ENCODE peak calls at places on chromosomes 3 and 15, in four cellular contexts. One of them, this sample, is unnamed.
A peak's percentile ranks its signal among the peaks of the same experiment; 100 is the strongest.

GRCh38 chr3:15050405-15051092 is 14.6 kb downstream of the MRPS25 start:
- DNase-seq in thoracic aorta: no peak
- DNase-seq in CD8-positive, alpha-beta memory T cell: no peak
- DNase-seq in GM20000: peak; percentile 78
- DNase-seq in this sample: no peak

GRCh38 chr3:13713396-13713795 is 164.5 kb downstream of the FBLN2 start:
- DNase-seq in thoracic aorta: no peak
- DNase-seq in CD8-positive, alpha-beta memory T cell: no peak
- DNase-seq in GM20000: no peak
- DNase-seq in this sample: no peak

GRCh38 chr15:39171944-39172368 is 408.9 kb upstream of the THBS1 start:
- DNase-seq in thoracic aorta: no peak
- DNase-seq in CD8-positive, alpha-beta memory T cell: no peak
- DNase-seq in GM20000: no peak
- DNase-seq in this sample: peak; percentile 74

GRCh38 chr15:101692799-101693198 is 31.5 kb downstream of the TARS3 start:
- DNase-seq in thoracic aorta: no peak
- DNase-seq in CD8-positive, alpha-beta memory T cell: no peak
- DNase-seq in GM20000: no peak
- DNase-seq in this sample: no peak

GRCh38 chr3:195616681-195617080 is 32.9 kb upstream of the APOD start:
- DNase-seq in thoracic aorta: no peak
- DNase-seq in CD8-positive, alpha-beta memory T cell: no peak
- DNase-seq in GM20000: no peak
- DNase-seq in this sample: no peak

GRCh38 chr3:143974877-143975238 is 3.2 kb downstream of the DIPK2A start:
- DNase-seq in thoracic aorta: no peak
- DNase-seq in CD8-positive, alpha-beta memory T cell: no peak
- DNase-seq in GM20000: no peak
- DNase-seq in this sample: no peak

GRCh38 chr3:138809506-138810266 is 25.0 kb downstream of the PIK3CB start:
- DNase-seq in thoracic aorta: no peak
- DNase-seq in CD8-positive, alpha-beta memory T cell: no peak
- DNase-seq in GM20000: no peak
- DNase-seq in this sample: no peak

GRCh38 chr15:74541494-74542191 is 623 bp downstream of the ARID3B start:
- DNase-seq in thoracic aorta: no peak
- DNase-seq in CD8-positive, alpha-beta memory T cell: peak; percentile 37
- DNase-seq in GM20000: peak; percentile 83
- DNase-seq in this sample: no peak

GRCh38 chr15:98805434-98806274 is 157.3 kb downstream of the IGF1R start:
- DNase-seq in thoracic aorta: no peak
- DNase-seq in CD8-positive, alpha-beta memory T cell: no peak
- DNase-seq in GM20000: no peak
- DNase-seq in this sample: no peak

GRCh38 chr3:138329984-138330293 is 288 bp upstream of the NME9 start:
- DNase-seq in thoracic aorta: no peak
- DNase-seq in CD8-positive, alpha-beta memory T cell: no peak
- DNase-seq in GM20000: no peak
- DNase-seq in this sample: no peak

GRCh38 chr3:8524656-8525399 is 23.2 kb downstream of the LMCD1 start:
- DNase-seq in thoracic aorta: no peak
- DNase-seq in CD8-positive, alpha-beta memory T cell: no peak
- DNase-seq in GM20000: no peak
- DNase-seq in this sample: no peak

GRCh38 chr3:153289334-153289808 is 127.3 kb downstream of the RAP2B start:
- DNase-seq in thoracic aorta: no peak
- DNase-seq in CD8-positive, alpha-beta memory T cell: no peak
- DNase-seq in GM20000: no peak
- DNase-seq in this sample: no peak

GRCh38 chr3:151282921-151283320 is 4.6 kb upstream of the P2RY14 start:
- DNase-seq in thoracic aorta: no peak
- DNase-seq in CD8-positive, alpha-beta memory T cell: no peak
- DNase-seq in GM20000: peak; percentile 41
- DNase-seq in this sample: no peak

GRCh38 chr15:36666228-36666627 is 86.8 kb downstream of the CDIN1 start:
- DNase-seq in thoracic aorta: no peak
- DNase-seq in CD8-positive, alpha-beta memory T cell: no peak
- DNase-seq in GM20000: no peak
- DNase-seq in this sample: no peak

GRCh38 chr15:66876423-66876730 is 174.3 kb downstream of the SMAD6 start:
- DNase-seq in thoracic aorta: no peak
- DNase-seq in CD8-positive, alpha-beta memory T cell: no peak
- DNase-seq in GM20000: no peak
- DNase-seq in this sample: no peak

GRCh38 chr15:57647071-57647790 is 55.5 kb downstream of the MYZAP start:
- DNase-seq in thoracic aorta: no peak
- DNase-seq in CD8-positive, alpha-beta memory T cell: no peak
- DNase-seq in GM20000: no peak
- DNase-seq in this sample: no peak

GRCh38 chr3:188148318-188148717 is 5.6 kb upstream of the LPP start:
- DNase-seq in thoracic aorta: no peak
- DNase-seq in CD8-positive, alpha-beta memory T cell: no peak
- DNase-seq in GM20000: no peak
- DNase-seq in this sample: no peak

GRCh38 chr3:69425249-69425648 is 39.4 kb upstream of the FRMD4B start:
- DNase-seq in thoracic aorta: no peak
- DNase-seq in CD8-positive, alpha-beta memory T cell: no peak
- DNase-seq in GM20000: peak; percentile 45
- DNase-seq in this sample: no peak

GRCh38 chr3:55485208-55485791 is 1.8 kb downstream of the WNT5A start:
- DNase-seq in thoracic aorta: no peak
- DNase-seq in CD8-positive, alpha-beta memory T cell: no peak
- DNase-seq in GM20000: peak; percentile 92
- DNase-seq in this sample: no peak

GRCh38 chr15:92909131-92909781 is 9.1 kb downstream of the CHD2 start:
- DNase-seq in thoracic aorta: no peak
- DNase-seq in CD8-positive, alpha-beta memory T cell: no peak
- DNase-seq in GM20000: no peak
- DNase-seq in this sample: no peak

GRCh38 chr15:69940441-69940785 is 157.3 kb downstream of the TLE3 start:
- DNase-seq in thoracic aorta: no peak
- DNase-seq in CD8-positive, alpha-beta memory T cell: no peak
- DNase-seq in GM20000: no peak
- DNase-seq in this sample: no peak

This sample was measured in dorsolateral prefrontal cortex.